ENCODE peak calls at places on chromosomes 1 and 21, in nine cellular contexts. G, I, C, B, Y, T, K, S and P are unnamed samples.

GRCh38 chr1:53062731-53063591 is 948 bp downstream of the PODN start:
- DNase-seq in T (no peak), I (peak; percentile 61), B (no peak), S (no peak), K (no peak), G (no peak), Y (no peak), C (no peak), P (peak; percentile 42)

GRCh38 chr1:43930949-43931275 is 2.7 kb upstream of the ARTN start:
- DNase-seq in S (no peak), K (no peak), Y (no peak), I (no peak), C (no peak), T (no peak), G (no peak), B (no peak), P (no peak)

GRCh38 chr1:70168283-70168682 is 37.1 kb downstream of the LRRC40 start:
- DNase-seq in Y (no peak), G (no peak), S (no peak), I (no peak), B (no peak), C (no peak), K (no peak), T (no peak), P (no peak)

GRCh38 chr1:212072047-212072446 is 36.5 kb downstream of the DTL start:
- DNase-seq in G (no peak), Y (no peak), S (no peak), B (no peak), K (no peak), T (no peak), C (no peak), I (no peak), P (no peak)

GRCh38 chr1:199302554-199302953 is 663.7 kb downstream of the PTPRC start:
- DNase-seq in B (no peak), Y (no peak), C (no peak), T (no peak), I (no peak), K (no peak), G (no peak), S (peak; percentile 19), P (no peak)

GRCh38 chr1:39132505-39133339 is 71.8 kb upstream of the MACF1 start:
- DNase-seq in C (peak; percentile 88), G (no peak), T (peak; percentile 82), B (peak; percentile 85), K (no peak), I (peak; percentile 89), Y (peak; percentile 84), S (peak; percentile 57), P (peak; percentile 51)

GRCh38 chr1:235397733-235398132 is 30.5 kb downstream of the TBCE start:
- DNase-seq in G (peak; percentile 51), S (peak; percentile 94), T (no peak), B (no peak), Y (no peak), K (peak; percentile 89), I (no peak), C (no peak), P (no peak)

GRCh38 chr1:3504151-3504822 is 49.8 kb downstream of the ARHGEF16 start:
- DNase-seq in I (peak; percentile 92), T (peak; percentile 96), Y (no peak), C (no peak), S (peak; percentile 89), B (no peak), K (peak; percentile 88), G (no peak), P (no peak)

GRCh38 chr1:228340686-228341449 is 65.8 kb downstream of the TRIM11 start:
- DNase-seq in T (peak; percentile 67), I (peak; percentile 52), Y (no peak), G (no peak), B (peak; percentile 50), K (no peak), S (no peak), C (no peak), P (peak; percentile 10)

GRCh38 chr1:7255303-7256058 is 470.2 kb downstream of the CAMTA1 start:
- DNase-seq in Y (no peak), I (no peak), C (no peak), T (no peak), S (peak; percentile 91), G (no peak), K (peak; percentile 8), B (no peak), P (no peak)

GRCh38 chr1:40185951-40186864 is 25.0 kb downstream of the RLF start:
- DNase-seq in Y (no peak), I (no peak), G (no peak), B (no peak), S (peak; percentile 62), C (no peak), T (no peak), K (no peak), P (no peak)

GRCh38 chr1:30106125-30106524 is 617.3 kb downstream of the MATN1 start:
- DNase-seq in T (no peak), B (no peak), C (no peak), K (no peak), G (no peak), S (peak; percentile 18), Y (peak; percentile 78), I (no peak), P (peak; percentile 70)

GRCh38 chr21:44555200-44555875 is 3.3 kb downstream of the KRTAP10-3 start:
- DNase-seq in T (no peak), S (no peak), Y (no peak), B (no peak), C (no peak), G (no peak), I (no peak), K (no peak), P (no peak)

GRCh38 chr1:106571109-106571508 is 485.4 kb upstream of the PRMT6 start:
- DNase-seq in K (no peak), Y (no peak), G (no peak), S (no peak), T (no peak), C (no peak), I (no peak), B (no peak), P (no peak)

GRCh38 chr1:200279810-200280411 is 129.9 kb downstream of the ZNF281 start:
- DNase-seq in G (peak; percentile 8), B (no peak), S (peak; percentile 60), Y (peak; percentile 65), T (no peak), C (peak; percentile 16), I (no peak), K (no peak), P (peak; percentile 17)

GRCh38 chr1:64983110-64983509 is 16.8 kb upstream of the JAK1 start:
- DNase-seq in S (peak; percentile 71), I (no peak), K (peak; percentile 67), C (no peak), Y (no peak), G (no peak), B (no peak), T (no peak), P (no peak)

GRCh38 chr1:226002667-226003501 is 3.7 kb upstream of the SDE2 start:
- DNase-seq in S (peak; percentile 6), I (peak; percentile 92), T (peak; percentile 75), C (peak; percentile 75), K (no peak), G (no peak), Y (peak; percentile 21), B (no peak), P (peak; percentile 52)

GRCh38 chr1:188170446-188170845 is 1341.7 kb downstream of the PLA2G4A start:
- DNase-seq in Y (no peak), C (no peak), S (no peak), T (no peak), G (no peak), I (no peak), B (no peak), K (no peak), P (no peak)

GRCh38 chr1:225828706-225829344 is 18.9 kb downstream of the EPHX1 start:
- DNase-seq in G (no peak), Y (no peak), S (no peak), T (peak; percentile 38), I (no peak), B (no peak), K (no peak), C (no peak), P (no peak)

GRCh38 chr1:98277111-98277510 is 356.3 kb upstream of the DPYD start:
- DNase-seq in T (no peak), I (no peak), K (peak; percentile 8), G (peak; percentile 24), C (no peak), B (no peak), Y (no peak), S (peak; percentile 76), P (no peak)

DNA sequence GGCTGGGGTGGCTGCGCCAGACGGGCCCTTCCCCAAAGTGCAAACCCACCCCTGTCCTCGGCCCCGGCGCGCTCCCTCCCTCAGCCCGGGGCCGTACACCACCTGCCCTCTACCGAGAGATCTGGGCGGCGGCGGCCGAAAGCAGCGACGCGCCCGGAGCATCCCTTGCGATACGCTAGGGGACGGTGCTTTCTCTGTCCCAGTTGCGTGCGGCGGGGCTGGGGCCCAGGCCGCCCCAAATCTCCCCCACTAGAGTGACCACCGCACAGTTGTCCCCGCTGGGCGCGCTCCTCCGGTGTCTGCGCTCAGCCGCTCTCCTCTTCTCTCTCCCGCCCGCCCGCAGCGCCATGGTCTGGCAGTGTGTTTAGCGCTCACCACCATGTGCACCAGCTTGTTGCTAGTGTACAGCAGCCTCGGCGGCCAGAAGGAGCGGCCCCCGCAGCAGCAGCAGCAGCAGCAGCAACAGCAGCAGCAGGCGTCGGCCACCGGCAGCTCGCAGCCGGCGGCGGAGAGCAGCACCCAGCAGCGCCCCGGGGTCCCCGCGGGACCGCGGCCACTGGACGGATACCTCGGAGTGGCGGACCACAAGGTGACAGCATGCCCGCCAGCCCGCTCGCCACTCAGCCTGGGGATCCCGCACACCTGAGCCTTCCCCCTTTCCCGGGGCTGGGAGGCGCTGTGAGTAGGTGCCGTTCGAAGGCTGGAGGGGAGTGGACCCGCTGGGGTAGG is 1.0 kb downstream of the ST6GALNAC5 start:
- DNase-seq in Y (peak; percentile 47), S (peak; percentile 29), B (peak; percentile 55), K (no peak), G (no peak), C (no peak), T (peak; percentile 54), I (no peak), P (peak; percentile 75)
- TF ChIP-seq CTCF in Y (no peak), S (no peak), B (no peak), K (peak; percentile 34), G (peak; percentile 23), C (peak; percentile 17), T (no peak), I (no peak), P (no peak)

GRCh38 chr1:161051219-161051618 is 5.4 kb upstream of the USF1 start:
- DNase-seq in Y (no peak), K (no peak), C (no peak), B (no peak), T (no peak), I (no peak), G (no peak), S (no peak), P (no peak)
- TF ChIP-seq CTCF in Y (no peak), K (no peak), C (no peak), B (no peak), T (no peak), I (no peak), G (no peak), S (no peak), P (no peak)

GRCh38 chr1:42777860-42778259 is 6.9 kb upstream of the TMEM269 start:
- DNase-seq in K (no peak), Y (peak; percentile 58), B (no peak), I (no peak), G (no peak), T (no peak), S (peak; percentile 46), C (no peak), P (peak; percentile 38)
- TF ChIP-seq CTCF in K (peak; percentile 84), Y (peak; percentile 65), B (peak; percentile 59), I (peak; percentile 52), G (peak; percentile 69), T (peak; percentile 59), S (peak; percentile 71), C (peak; percentile 62), P (peak; percentile 70)

GRCh38 chr21:37619464-37619974 is 252.9 kb downstream of the DYRK1A start:
- DNase-seq in K (no peak), S (no peak), B (no peak), Y (no peak), C (no peak), T (no peak), G (no peak), I (no peak), P (no peak)
- TF ChIP-seq CTCF in K (no peak), S (no peak), B (no peak), Y (no peak), C (peak; percentile 12), T (no peak), G (no peak), I (no peak), P (no peak)